ENCODE peak calls at places on chromosomes 5 and 9, in four cellular contexts. O, L, Q and T are unnamed samples.

GRCh38 chr5:24773241-24773640 is 128.5 kb upstream of the CDH10 start:
- DNase-seq in O (no peak), L (no peak), Q (no peak), T (no peak)

GRCh38 chr5:57783693-57784092 is 301.1 kb upstream of the ACTBL2 start:
- DNase-seq in O (no peak), L (no peak), Q (no peak), T (no peak)

GRCh38 chr9:114060070-114060469 is 18.0 kb downstream of the AMBP start:
- DNase-seq in O (no peak), L (no peak), Q (no peak), T (no peak)

GRCh38 chr9:76557674-76558073 is 98.7 kb downstream of the GCNT1 start:
- DNase-seq in O (no peak), L (no peak), Q (no peak), T (no peak)

GRCh38 chr5:169197343-169197742 is 103.6 kb downstream of the SLIT3 start:
- DNase-seq in O (no peak), L (no peak), Q (no peak), T (no peak)

GRCh38 chr5:173752636-173753035 is 135.5 kb upstream of the CPEB4 start:
- DNase-seq in O (no peak), L (no peak), Q (no peak), T (no peak)

GRCh38 chr5:140556438-140556837 is 835 bp downstream of the SRA1 start:
- DNase-seq in O (no peak), L (no peak), Q (no peak), T (no peak)

GRCh38 chr5:62077823-62078550 is 228.0 kb upstream of the KIF2A start:
- DNase-seq in O (no peak), L (no peak), Q (no peak), T (no peak)

GRCh38 chr9:21903380-21903965 is 90.7 kb downstream of the CDKN2A start:
- DNase-seq in O (no peak), L (no peak), Q (no peak), T (no peak)

GRCh38 chr9:2017209-2017458 is 2.0 kb downstream of the SMARCA2 start:
- DNase-seq in O (peak; percentile 38), L (no peak), Q (no peak), T (no peak)

GRCh38 chr9:125829743-125830142 is 82.6 kb downstream of the PBX3 start:
- DNase-seq in O (no peak), L (peak; percentile 54), Q (no peak), T (no peak)

GRCh38 chr5:61332891-61333350 is 863 bp downstream of the ZSWIM6 start:
- DNase-seq in O (peak; percentile 35), L (no peak), Q (no peak), T (no peak)

GRCh38 chr5:177388521-177389052 is 4.4 kb downstream of the SLC34A1 start:
- DNase-seq in O (no peak), L (no peak), Q (no peak), T (no peak)

GRCh38 chr5:170633235-170634041 is 129.6 kb downstream of the KCNIP1 start:
- DNase-seq in O (peak; percentile 69), L (peak; percentile 20), Q (peak; percentile 27), T (peak; percentile 50)

GRCh38 chr9:89448381-89448780 is 49.5 kb downstream of the SEMA4D start:
- DNase-seq in O (no peak), L (no peak), Q (no peak), T (no peak)

GRCh38 chr5:36876965-36877666 is 547 bp downstream of the NIPBL start:
- DNase-seq in O (peak; percentile 66), L (no peak), Q (peak; percentile 21), T (peak; percentile 23)

GRCh38 chr5:124136609-124137008 is 609.8 kb downstream of the ZNF608 start:
- DNase-seq in O (no peak), L (no peak), Q (no peak), T (no peak)

GRCh38 chr5:124132843-124133242 is 613.6 kb downstream of the ZNF608 start:
- DNase-seq in O (no peak), L (no peak), Q (no peak), T (no peak)

GRCh38 chr5:124133406-124133805 is 613.0 kb downstream of the ZNF608 start:
- DNase-seq in O (no peak), L (no peak), Q (no peak), T (no peak)

GRCh38 chr5:124126504-124127240 is 614.7 kb downstream of the CSNK1G3 start:
- DNase-seq in O (no peak), L (no peak), Q (no peak), T (no peak)

DNA sequence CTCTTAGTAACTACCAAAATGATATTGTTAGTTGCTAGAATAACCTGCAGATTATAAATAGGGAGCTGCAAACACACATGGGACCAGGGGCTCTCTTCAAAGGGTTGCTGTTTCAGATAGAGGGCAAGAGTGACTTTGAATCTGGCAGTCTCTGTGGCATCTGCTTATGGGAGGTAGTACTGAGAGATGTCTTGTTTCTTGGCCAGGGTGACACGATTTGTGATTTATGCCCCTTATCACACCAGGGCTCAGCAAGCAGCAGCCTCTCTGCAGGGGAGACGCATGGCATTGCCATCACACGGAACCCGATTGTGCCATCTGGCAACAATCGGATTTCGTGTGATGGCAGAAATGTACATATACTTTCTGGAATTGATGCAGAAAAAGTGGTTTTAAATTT is 615.6 kb downstream of the ZNF608 start:
- DNase-seq in O (no peak), L (no peak), Q (no peak), T (no peak)
- TF ChIP-seq SRF in O (no peak), L (no peak), Q (no peak), T (no peak)

GRCh38 chr9:6716766-6717165 is 41.0 kb upstream of the KDM4C start:
- DNase-seq in O (no peak), L (no peak), Q (no peak), T (no peak)
- H3K9ac ChIP-seq in O (no peak overlapping the region), L (peak overlapping the region; percentile 66), Q (peak overlapping the region; percentile 84), T (peak overlapping the region; percentile 67)

GRCh38 chr9:107867738-107868137 is 378.2 kb upstream of the KLF4 start:
- DNase-seq in O (no peak), L (no peak), Q (no peak), T (no peak)

GRCh38 chr9:107870221-107870620 is 380.7 kb upstream of the KLF4 start:
- DNase-seq in O (no peak), L (no peak), Q (no peak), T (no peak)

GRCh38 chr9:107870927-107871720 is 381.6 kb upstream of the KLF4 start:
- DNase-seq in O (no peak), L (no peak), Q (no peak), T (no peak)

GRCh38 chr9:107868166-107868565 is 378.6 kb upstream of the KLF4 start:
- DNase-seq in O (no peak), L (no peak), Q (no peak), T (no peak)

GRCh38 chr9:107869111-107869510 is 379.5 kb upstream of the KLF4 start:
- DNase-seq in O (no peak), L (no peak), Q (no peak), T (no peak)
- TF ChIP-seq SRF in O (no peak), L (no peak), Q (no peak), T (no peak)

GRCh38 chr9:134627417-134628353 is 13.9 kb upstream of the COL5A1 start:
- DNase-seq in O (no peak), L (no peak), Q (no peak), T (no peak)

GRCh38 chr9:134626576-134627416 is 14.8 kb upstream of the COL5A1 start:
- DNase-seq in O (no peak), L (no peak), Q (no peak), T (no peak)

GRCh38 chr9:134625361-134626140 is 16.1 kb upstream of the COL5A1 start:
- DNase-seq in O (no peak), L (no peak), Q (no peak), T (no peak)

GRCh38 chr9:134624827-134625181 is 16.8 kb upstream of the COL5A1 start:
- DNase-seq in O (no peak), L (no peak), Q (no peak), T (peak; percentile 18)

DNA sequence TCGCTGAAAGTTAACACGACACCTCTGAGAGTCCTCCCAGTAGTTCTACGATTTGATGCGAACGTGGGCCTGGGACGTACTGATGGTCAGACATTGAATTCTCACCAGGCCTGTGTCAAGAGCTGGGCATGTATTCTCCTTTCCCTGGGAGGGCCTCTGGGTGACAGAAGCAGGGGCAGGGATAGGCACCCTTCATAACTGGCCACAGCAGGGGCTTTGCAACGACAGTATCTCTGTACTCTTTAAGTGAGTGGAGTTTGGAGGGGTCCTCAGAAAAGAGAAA is 15.5 kb upstream of the COL5A1 start:
- DNase-seq in O (no peak), L (no peak), Q (no peak), T (no peak)
- H3K9ac ChIP-seq in O (no peak overlapping the region), L (no peak overlapping the region), Q (no peak overlapping the region), T (no peak overlapping the region)

DNA sequence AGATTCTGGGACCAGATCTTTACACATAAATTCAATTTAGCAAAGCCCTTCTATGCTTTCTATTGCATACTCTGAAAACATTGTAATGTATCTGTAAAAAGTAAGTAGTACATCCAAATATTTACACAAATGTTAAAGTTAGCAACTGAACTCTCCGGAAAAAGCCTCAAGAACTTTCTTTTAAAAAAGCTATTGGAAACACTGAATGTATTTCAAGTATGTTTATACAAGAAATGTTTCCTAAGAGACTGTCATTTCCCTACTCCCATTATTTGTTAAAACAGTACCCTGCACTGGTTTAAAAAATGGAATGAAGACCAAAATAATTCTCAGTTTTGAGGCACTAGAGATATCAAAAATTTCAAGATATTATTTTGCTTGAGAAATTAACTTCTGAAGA is 44.8 kb upstream of the TRIM36 start:
- DNase-seq in O (no peak), L (no peak), Q (no peak), T (no peak)
- TF ChIP-seq SRF in O (no peak), L (no peak), Q (no peak), T (no peak)